ENCODE peak calls at places on chromosomes 6 and 20, in five cellular contexts. F is sciatic nerve; Z is midbrain; Q is DMS 273 treated with DMSO at 0.1 percent for 48 hours; C is stimulated activated CD8-positive, alpha-beta memory T cell treated with anti-CD3 and anti-CD28 coated beads, Interleukin-15, amount 100 ng/mL, for 24 hours. E is an unnamed sample.

GRCh38 chr6:70108230-70108629 is 194.7 kb downstream of the COL9A1 start:
- DNase-seq in F (no peak), Z (peak; percentile 59), Q (no peak), C (no peak), E (peak; percentile 59)

GRCh38 chr6:44255848-44256247 is 1.5 kb downstream of the SLC35B2 start:
- DNase-seq in F (no peak), Z (no peak), Q (no peak), C (no peak), E (no peak)

GRCh38 chr20:36179170-36179945 is 24.8 kb downstream of the EPB41L1 start:
- DNase-seq in F (no peak), Z (peak; percentile 16), Q (no peak), C (no peak), E (no peak)

GRCh38 chr20:19975436-19975799 is 41.7 kb upstream of the NAA20 start:
- DNase-seq in F (peak; percentile 63), Z (peak; percentile 56), Q (no peak), C (no peak), E (no peak)

GRCh38 chr6:33430334-33430733 is 10.5 kb downstream of the SYNGAP1 start:
- DNase-seq in F (no peak), Z (no peak), Q (no peak), C (no peak), E (no peak)

GRCh38 chr6:135902756-135903331 is 51.3 kb downstream of the PDE7B start:
- DNase-seq in F (no peak), Z (no peak), Q (no peak), C (no peak), E (no peak)

GRCh38 chr6:13331516-13332348 is 3.4 kb upstream of the TBC1D7 start:
- DNase-seq in F (no peak), Z (peak; percentile 55), Q (peak; percentile 8), C (no peak), E (peak; percentile 43)

GRCh38 chr6:107509506-107509905 is 19.6 kb downstream of the SOBP start:
- DNase-seq in F (no peak), Z (no peak), Q (no peak), C (no peak), E (no peak)

GRCh38 chr20:48933017-48933766 is 11.7 kb downstream of the ARFGEF2 start:
- DNase-seq in F (no peak), Z (no peak), Q (peak; percentile 39), C (no peak), E (no peak)

GRCh38 chr6:135703621-135704020 is 147.9 kb upstream of the PDE7B start:
- DNase-seq in F (no peak), Z (no peak), Q (no peak), C (no peak), E (no peak)

GRCh38 chr6:146670161-146670560 is 71.4 kb downstream of the ADGB start:
- DNase-seq in F (no peak), Z (no peak), Q (no peak), C (no peak), E (no peak)

GRCh38 chr6:150531957-150532356 is 67.7 kb upstream of the PLEKHG1 start:
- DNase-seq in F (no peak), Z (no peak), Q (no peak), C (no peak), E (no peak)

GRCh38 chr6:7540595-7540994 is 876 bp upstream of the DSP start:
- DNase-seq in F (no peak), Z (no peak), Q (no peak), C (no peak), E (no peak)

GRCh38 chr6:70241031-70241430 is 61.9 kb downstream of the COL9A1 start:
- DNase-seq in F (no peak), Z (no peak), Q (no peak), C (no peak), E (peak; percentile 34)

GRCh38 chr6:166203003-166203640 is 35.5 kb upstream of the TBXT start:
- DNase-seq in F (no peak), Z (no peak), Q (no peak), C (no peak), E (no peak)

GRCh38 chr6:111355156-111355555 is 127.9 kb downstream of the REV3L start:
- DNase-seq in F (no peak), Z (no peak), Q (no peak), C (no peak), E (no peak)

GRCh38 chr20:36318166-36318565 is 12.0 kb downstream of the DLGAP4 start:
- DNase-seq in F (no peak), Z (no peak), Q (no peak), C (no peak), E (no peak)

GRCh38 chr6:32183483-32184083 is 470 bp downstream of the AGER start:
- DNase-seq in F (no peak), Z (no peak), Q (no peak), C (no peak), E (no peak)

GRCh38 chr20:62888406-62888805 is 26.8 kb upstream of the TCFL5 start:
- DNase-seq in F (no peak), Z (no peak), Q (no peak), C (no peak), E (no peak)

GRCh38 chr6:90216081-90216977 is 80.3 kb downstream of the BACH2 start:
- DNase-seq in F (no peak), Z (peak; percentile 7), Q (no peak), C (no peak), E (no peak)

GRCh38 chr20:38810926-38811325 is 5.4 kb downstream of the PPP1R16B start:
- DNase-seq in F (no peak), Z (no peak), Q (no peak), C (no peak), E (no peak)

GRCh38 chr20:35012227-35013069 is 56.8 kb downstream of the MYH7B start:
- DNase-seq in F (peak; percentile 57), Z (no peak), Q (no peak), C (no peak), E (no peak)

GRCh38 chr20:44433751-44434538 is 41.7 kb upstream of the TTPAL start:
- DNase-seq in F (no peak), Z (no peak), Q (no peak), C (no peak), E (no peak)

GRCh38 chr6:108874470-108875160 is 26.4 kb downstream of the ARMC2 start:
- DNase-seq in F (no peak), Z (no peak), Q (no peak), C (no peak), E (no peak)

GRCh38 chr6:169938731-169939130 is 187.3 kb downstream of the ERMARD start:
- DNase-seq in F (no peak), Z (no peak), Q (no peak), C (no peak), E (no peak)

GRCh38 chr6:132530293-132530974 is 7.6 kb upstream of the TAAR9 start:
- DNase-seq in F (peak; percentile 75), Z (peak; percentile 76), Q (peak; percentile 22), C (peak; percentile 37), E (peak; percentile 34)